ENCODE peak calls at places on chromosomes 1 and 21, in seven cellular contexts. X, I, S, F, L, P and Y are unnamed samples.

GRCh38 chr1:230243583-230244377 is 176.7 kb downstream of the GALNT2 start:
- DNase-seq in I (no peak), X (no peak), S (no peak), L (no peak), F (no peak), P (no peak), Y (peak; percentile 59)

GRCh38 chr1:182092336-182092735 is 30.8 kb upstream of the ZNF648 start:
- DNase-seq in F (no peak), S (no peak), L (no peak), I (no peak), P (no peak), X (no peak), Y (no peak)

GRCh38 chr1:50570064-50570463 is 146.8 kb upstream of the DMRTA2 start:
- DNase-seq in P (no peak), X (no peak), L (no peak), F (no peak), S (no peak), I (no peak), Y (no peak)

GRCh38 chr1:58814251-58815068 is 30.6 kb upstream of the JUN start:
- DNase-seq in X (peak; percentile 89), L (peak; percentile 74), P (no peak), F (peak; percentile 58), S (peak; percentile 84), I (no peak), Y (no peak)

GRCh38 chr1:153344718-153345025 is 4.0 kb downstream of the PGLYRP4 start:
- DNase-seq in F (no peak), L (no peak), P (no peak), X (no peak), I (no peak), S (peak; percentile 27), Y (no peak)

GRCh38 chr1:2443285-2444137 is 31.1 kb upstream of the PEX10 start:
- DNase-seq in P (peak; percentile 27), X (no peak), L (no peak), I (no peak), S (no peak), F (no peak), Y (no peak)

GRCh38 chr1:226798427-226799411 is 59.6 kb upstream of the ITPKB start:
- DNase-seq in F (no peak), P (peak; percentile 56), S (no peak), L (no peak), X (no peak), I (no peak), Y (no peak)

GRCh38 chr21:19433623-19434022 is 1030.0 kb upstream of the TMPRSS15 start:
- DNase-seq in P (no peak), F (no peak), L (no peak), I (no peak), S (no peak), X (no peak), Y (no peak)

GRCh38 chr21:29730281-29730680 is 209.5 kb downstream of the GRIK1 start:
- DNase-seq in F (no peak), L (no peak), X (no peak), I (no peak), P (no peak), S (no peak), Y (no peak)

GRCh38 chr21:32387151-32387550 is 5.7 kb downstream of the URB1 start:
- DNase-seq in F (no peak), P (no peak), S (no peak), I (no peak), L (no peak), X (no peak), Y (no peak)

GRCh38 chr1:61246001-61246400 is 163.6 kb downstream of the NFIA start:
- DNase-seq in X (no peak), S (no peak), F (no peak), P (no peak), L (no peak), I (no peak), Y (no peak)

GRCh38 chr1:219555802-219556201 is 57.1 kb downstream of the ZC3H11B start:
- DNase-seq in I (no peak), L (no peak), P (no peak), S (no peak), F (no peak), X (no peak), Y (peak; percentile 41)

GRCh38 chr1:231026576-231026975 is 13.5 kb downstream of the FAM89A start:
- DNase-seq in P (no peak), L (no peak), S (no peak), X (no peak), I (no peak), F (no peak), Y (no peak)

GRCh38 chr1:65717815-65718454 is 74.8 kb upstream of the PDE4B start:
- DNase-seq in L (no peak), X (no peak), I (no peak), P (no peak), F (no peak), S (peak; percentile 23), Y (peak; percentile 4)

GRCh38 chr21:28974531-28975227 is 18.0 kb downstream of the LTN1 start:
- DNase-seq in F (no peak), P (no peak), L (no peak), I (no peak), X (no peak), S (no peak), Y (no peak)

GRCh38 chr1:218686258-218686657 is 341.1 kb downstream of the TGFB2 start:
- DNase-seq in F (no peak), P (no peak), L (no peak), I (no peak), X (no peak), S (no peak), Y (no peak)

GRCh38 chr1:206713070-206713469 is 28.4 kb downstream of the MAPKAPK2 start:
- DNase-seq in S (no peak), I (no peak), F (no peak), X (no peak), L (no peak), P (peak; percentile 27), Y (no peak)

GRCh38 chr1:29157269-29157601 is 24.5 kb downstream of the SRSF4 start:
- DNase-seq in F (no peak), S (no peak), X (no peak), P (no peak), L (no peak), I (no peak), Y (no peak)

GRCh38 chr21:43794857-43795256 is 5.5 kb downstream of the RRP1 start:
- DNase-seq in F (no peak), P (no peak), L (no peak), X (no peak), I (no peak), S (no peak), Y (no peak)

GRCh38 chr1:228417471-228418203 is 976 bp upstream of the TRIM17 start:
- DNase-seq in P (no peak), I (no peak), S (no peak), X (peak; percentile 91), L (no peak), F (no peak), Y (peak; percentile 87)

GRCh38 chr1:145963218-145964019 is 956 bp downstream of the ANKRD34A start:
- DNase-seq in S (no peak), X (peak; percentile 60), F (no peak), L (no peak), I (no peak), P (no peak), Y (peak; percentile 63)

GRCh38 chr1:239308701-239309333 is 77.6 kb upstream of the CHRM3 start:
- DNase-seq in L (no peak), F (no peak), S (peak; percentile 66), X (no peak), P (peak; percentile 10), I (no peak), Y (no peak)

GRCh38 chr1:110956586-110956985 is 7.1 kb downstream of the LRIF1 start:
- DNase-seq in L (no peak), S (no peak), X (no peak), P (no peak), I (no peak), F (no peak), Y (no peak)

GRCh38 chr21:39538453-39539042 is 74.2 kb upstream of the B3GALT5 start:
- DNase-seq in F (no peak), S (no peak), I (no peak), L (no peak), P (no peak), X (no peak), Y (no peak)

GRCh38 chr1:192705510-192705909 is 69.6 kb downstream of the RGS13 start:
- DNase-seq in X (no peak), S (no peak), I (no peak), L (no peak), F (no peak), P (no peak), Y (no peak)
- TF ChIP-seq CTCF in X (no peak), S (no peak), I (no peak), L (no peak), F (no peak), P (no peak), Y (no peak)

DNA sequence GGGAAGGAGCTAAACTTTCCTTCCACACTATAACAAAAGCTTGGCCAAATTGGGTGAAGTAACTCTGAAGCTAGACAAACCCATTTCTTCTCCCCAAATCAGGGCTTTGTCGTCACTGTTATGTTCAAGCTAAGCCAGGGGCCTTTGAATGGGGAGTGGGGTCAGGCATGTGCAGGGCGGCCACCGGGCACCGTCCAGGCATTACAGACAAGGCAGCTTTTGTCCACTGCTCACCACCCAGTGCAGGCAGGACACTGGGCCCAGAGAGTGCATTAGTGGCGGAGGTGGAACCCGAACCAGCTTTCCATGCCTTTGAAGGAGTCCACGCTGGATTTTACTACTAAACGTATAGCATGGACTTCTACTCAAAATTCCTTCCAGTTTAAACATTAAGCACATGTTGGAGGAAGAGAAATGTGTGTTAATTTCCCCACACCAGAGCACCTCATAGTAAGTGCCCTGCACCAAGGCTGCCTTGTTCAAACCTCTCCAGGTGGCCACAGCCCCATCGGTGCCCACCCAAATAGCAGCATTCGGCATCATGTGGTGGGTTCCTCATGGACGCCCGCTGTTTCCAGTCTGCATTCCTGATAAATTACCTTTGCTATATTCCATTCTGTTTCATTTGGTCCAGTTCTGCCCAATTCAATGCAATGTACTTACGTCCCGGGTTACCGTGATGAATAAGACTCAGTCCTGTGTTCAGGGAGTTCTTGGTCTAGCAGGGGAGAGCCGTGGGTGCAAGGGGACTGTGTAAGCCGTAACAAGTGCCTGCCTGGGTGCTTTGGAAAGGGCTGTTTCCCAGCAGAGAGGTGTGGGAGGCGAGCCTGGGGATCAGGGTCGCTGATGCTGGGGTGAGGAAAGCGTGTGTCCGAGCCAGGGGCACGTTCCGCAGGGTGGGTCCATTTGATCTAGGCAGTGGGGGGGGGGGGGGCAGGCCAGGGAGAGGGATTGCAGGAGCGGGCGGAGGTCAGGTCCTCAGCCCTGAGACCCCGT is 1.7 kb downstream of the UBASH3A start:
- DNase-seq in P (no peak), L (no peak), S (no peak), X (no peak), I (no peak), F (no peak), Y (no peak)
- H3K4me1 ChIP-seq in P (peaks cover 60% of the 10 kb centered on the region), L (no peaks in the 10 kb centered on the region), S (no peaks in the 10 kb centered on the region), X (no peaks in the 10 kb centered on the region), I (no peaks in the 10 kb centered on the region), F (no peaks in the 10 kb centered on the region), Y (no peaks in the 10 kb centered on the region)

DNA sequence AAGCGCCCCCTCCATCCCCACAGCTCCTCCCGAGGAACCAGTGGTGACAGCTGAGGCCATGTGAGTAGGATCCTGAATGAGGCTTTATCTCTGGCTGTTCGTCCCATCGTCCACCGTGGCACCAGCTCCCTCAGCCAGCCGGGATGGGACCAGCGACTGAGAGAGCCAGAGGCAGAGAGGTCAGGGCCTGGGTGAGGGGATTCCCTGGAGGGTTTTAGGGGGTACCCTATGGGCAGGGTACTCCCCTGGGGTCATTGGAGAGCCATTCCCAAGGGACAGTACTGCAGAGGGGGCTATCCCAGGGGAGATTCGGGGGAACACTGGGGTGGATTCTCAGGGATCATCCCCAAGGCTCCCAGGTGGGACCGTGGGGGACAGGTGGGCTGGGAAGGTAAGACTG is 2.4 kb downstream of the TMEM125 start:
- DNase-seq in I (no peak), X (no peak), F (no peak), P (no peak), L (peak; percentile 20), S (no peak), Y (no peak)
- TF ChIP-seq CTCF in I (no peak), X (no peak), F (no peak), P (no peak), L (no peak), S (no peak), Y (no peak)

GRCh38 chr1:18654599-18654998 is 24.0 kb downstream of the PAX7 start:
- DNase-seq in X (no peak), S (no peak), I (no peak), F (no peak), L (no peak), P (no peak), Y (no peak)
- H3K4me1 ChIP-seq in X (peaks cover 7% of the 10 kb centered on the region), S (no peaks in the 10 kb centered on the region), I (no peaks in the 10 kb centered on the region), F (no peaks in the 10 kb centered on the region), L (no peaks in the 10 kb centered on the region), P (peaks cover 53% of the 10 kb centered on the region), Y (no peaks in the 10 kb centered on the region)